ENCODE peak calls at places on chromosome 6, in five cellular contexts. V is MM.1S; K is activated CD4-positive, CD25-positive, alpha-beta regulatory T cell; W is astrocyte of the spinal cord; A is pancreas. J is an unnamed sample.

GRCh38 chr6:140174509-140174908 is 800.1 kb upstream of the CITED2 start:
- DNase-seq in V (no peak), W (peak), K (no peak), A (no peak), J (peak)

GRCh38 chr6:113511100-113511499 is 346.0 kb upstream of the MARCKS start:
- DNase-seq in V (no peak), A (no peak), W (no peak), K (no peak), J (no peak)

GRCh38 chr6:25360611-25361010 is 81.4 kb downstream of the CARMIL1 start:
- DNase-seq in A (no peak), W (peak), V (no peak), K (no peak), J (no peak)

GRCh38 chr6:166825553-166826145 is 130.7 kb downstream of the RNASET2 start:
- DNase-seq in V (no peak), A (no peak), W (peak), K (no peak), J (no peak)

GRCh38 chr6:11979866-11980265 is 32.2 kb upstream of the HIVEP1 start:
- DNase-seq in V (no peak), W (no peak), A (no peak), K (no peak), J (no peak)

GRCh38 chr6:14059791-14060436 is 57.7 kb upstream of the CD83 start:
- DNase-seq in A (peak), W (no peak), V (no peak), K (no peak), J (no peak)

GRCh38 chr6:147950623-147950987 is 392.0 kb upstream of the SASH1 start:
- DNase-seq in A (no peak), W (peak), V (no peak), K (no peak), J (no peak)

GRCh38 chr6:38638941-38639497 is 710 bp downstream of the BTBD9 start:
- DNase-seq in K (peak), A (peak), V (peak), W (peak), J (peak)

GRCh38 chr6:6891949-6892461 is 215.8 kb upstream of the RREB1 start:
- DNase-seq in K (no peak), W (no peak), A (no peak), V (no peak), J (no peak)

J was measured in H54.